ENCODE peak calls at places on chromosomes 3 and 15, in seven cellular contexts. Z is heart left ventricle; U is mesothelial cell of epicardium; L is T-helper 1 cell; E is kidney; W is central memory CD4-positive, alpha-beta T cell; C is Right ventricle myocardium superior. K is an unnamed sample.

GRCh38 chr3:112293368-112294321 is at the start of gene SLC9C1:
- DNase-seq in L (no peak), Z (no peak), C (no peak), U (no peak), E (no peak), W (peak), K (peak)

GRCh38 chr15:67063689-67064606 is 1.5 kb upstream of the SMAD3 start:
- DNase-seq in W (no peak), L (no peak), E (peak), Z (peak), U (no peak), C (no peak), K (no peak)

GRCh38 chr3:119352863-119353527 is 58.8 kb downstream of the ARHGAP31 start:
- DNase-seq in E (no peak), C (no peak), L (no peak), U (no peak), W (peak), Z (no peak), K (no peak)

GRCh38 chr3:128480278-128480677 is 12.7 kb downstream of the GATA2 start:
- DNase-seq in U (no peak), L (no peak), W (no peak), C (peak), Z (peak), E (peak), K (no peak)

GRCh38 chr3:143875566-143875965 is 27.3 kb upstream of the SLC9A9 start:
- DNase-seq in L (no peak), Z (no peak), U (no peak), W (no peak), E (no peak), C (no peak), K (no peak)

GRCh38 chr3:39447637-39448483 is 19.6 kb upstream of the MOBP start:
- DNase-seq in U (peak), E (no peak), W (peak), Z (peak), C (no peak), L (no peak), K (peak)

GRCh38 chr15:88426304-88426703 is 40.9 kb downstream of the MRPL46 start:
- DNase-seq in E (no peak), L (no peak), U (no peak), W (no peak), C (no peak), Z (no peak), K (no peak)

GRCh38 chr3:193592841-193593665 is at the start of gene OPA1:
- DNase-seq in W (peak), Z (peak), E (peak), U (peak), L (peak), C (peak), K (peak)

GRCh38 chr3:52436500-52437106 is 8.3 kb downstream of the SEMA3G start:
- DNase-seq in Z (peak), E (peak), C (peak), W (no peak), U (no peak), L (no peak), K (no peak)

GRCh38 chr3:105367063-105367405 is 325 bp downstream of the ALCAM start:
- DNase-seq in E (peak), W (peak), C (peak), U (no peak), Z (peak), L (peak), K (no peak)

GRCh38 chr3:173911446-173911845 is 513.9 kb downstream of the NLGN1 start:
- DNase-seq in U (no peak), Z (no peak), C (no peak), W (no peak), E (no peak), L (no peak), K (no peak)

K was measured in KG1.